ENCODE peak calls at places on chromosomes 3 and 15, in eight cellular contexts. H is tibial nerve, Q is Peyer's patch, Z is cardiac muscle cell, R is tibial artery, W is hepatocyte, D is PC-3, E is pancreas. V is an unnamed sample. For H3K9me3, the result is how much of the 10 kb centered on the place peaks cover.

GRCh38 chr3:49998326-49998725 is 58.4 kb downstream of the RBM6 start:
- DNase-seq in H (no peak), Q (no peak), Z (peak), R (no peak), W (peak), D (peak), E (no peak), V (no peak)

GRCh38 chr15:39623550-39623931 is 42.7 kb downstream of the THBS1 start:
- DNase-seq in H (no peak), Q (peak), Z (no peak), R (no peak), W (no peak), D (no peak), E (no peak), V (peak)

GRCh38 chr3:42012378-42012934 is 50.6 kb upstream of the ULK4 start:
- DNase-seq in H (no peak), Q (no peak), Z (no peak), R (no peak), W (no peak), D (no peak), E (no peak), V (peak)

GRCh38 chr3:196399485-196399945 is 32.7 kb downstream of the UBXN7 start:
- DNase-seq in H (no peak), Q (no peak), Z (peak), R (no peak), W (no peak), D (peak), E (no peak), V (no peak)

GRCh38 chr3:58404396-58404795 is 29.2 kb downstream of the PDHB start:
- DNase-seq in H (no peak), Q (no peak), Z (peak), R (no peak), W (no peak), D (peak), E (no peak), V (no peak)

GRCh38 chr3:193910886-193911738 is 224.8 kb upstream of the HES1 start:
- DNase-seq in H (no peak), Q (peak), Z (no peak), R (peak), W (peak), D (peak), E (no peak), V (no peak)

GRCh38 chr3:70471464-70472342 is 159.3 kb upstream of the MDFIC2 start:
- DNase-seq in H (no peak), Q (no peak), Z (no peak), R (no peak), W (no peak), D (no peak), E (no peak), V (no peak)

GRCh38 chr3:132199451-132199850 is 117.8 kb upstream of the ACP3 start:
- DNase-seq in H (no peak), Q (no peak), Z (no peak), R (no peak), W (no peak), D (no peak), E (no peak), V (no peak)

GRCh38 chr3:84042717-84043116 is 916.1 kb upstream of the CADM2 start:
- DNase-seq in H (no peak), Q (no peak), Z (no peak), R (no peak), W (no peak), D (no peak), E (no peak), V (no peak)

GRCh38 chr3:194300392-194300758 is 50.8 kb downstream of the CPN2 start:
- DNase-seq in H (peak), Q (peak), Z (peak), R (peak), W (peak), D (no peak), E (peak), V (no peak)

GRCh38 chr3:42161050-42161935 is 70.1 kb downstream of the TRAK1 start:
- DNase-seq in H (no peak), Q (no peak), Z (peak), R (no peak), W (no peak), D (peak), E (no peak), V (no peak)

GRCh38 chr3:127800508-127800907 is 21.8 kb downstream of the MGLL start:
- DNase-seq in H (no peak), Q (no peak), Z (peak), R (no peak), W (no peak), D (no peak), E (no peak), V (peak)

GRCh38 chr3:49869525-49870126 is at the start of gene CAMKV:
- DNase-seq in H (no peak), Q (no peak), Z (no peak), R (no peak), W (peak), D (no peak), E (no peak), V (peak)

GRCh38 chr3:102194001-102194400 is 240.8 kb upstream of the ZPLD1 start:
- DNase-seq in H (no peak), Q (no peak), Z (no peak), R (no peak), W (no peak), D (no peak), E (no peak), V (no peak)

GRCh38 chr3:139427283-139428060 is 38.0 kb upstream of the COPB2 start:
- DNase-seq in H (no peak), Q (no peak), Z (peak), R (no peak), W (peak), D (peak), E (no peak), V (peak)

GRCh38 chr15:85878866-85879265 is 84.1 kb upstream of the KLHL25 start:
- DNase-seq in H (no peak), Q (no peak), Z (no peak), R (no peak), W (no peak), D (peak), E (no peak), V (no peak)

GRCh38 chr15:96347181-96348111 is 16.9 kb downstream of the NR2F2 start:
- DNase-seq in H (no peak), Q (peak), Z (peak), R (peak), W (no peak), D (no peak), E (no peak), V (no peak)

GRCh38 chr15:100565591-100565990 is 36.4 kb downstream of the LINS1 start:
- DNase-seq in H (no peak), Q (no peak), Z (peak), R (no peak), W (no peak), D (peak), E (no peak), V (no peak)

GRCh38 chr15:55991841-55992768 is 1.3 kb downstream of the NEDD4 start:
- DNase-seq in H (no peak), Q (peak), Z (no peak), R (no peak), W (peak), D (no peak), E (no peak), V (no peak)

GRCh38 chr15:31465083-31465955 is 138.7 kb downstream of the KLF13 start:
- DNase-seq in H (no peak), Q (peak), Z (no peak), R (no peak), W (no peak), D (peak), E (no peak), V (no peak)

GRCh38 chr3:181699171-181699903 is 12.4 kb upstream of the SOX2 start:
- DNase-seq in H (no peak), Q (no peak), Z (no peak), R (no peak), W (no peak), D (no peak), E (no peak), V (no peak)

GRCh38 chr15:93052090-93052892 is 36.7 kb downstream of the RGMA start:
- DNase-seq in H (no peak), Q (no peak), Z (no peak), R (no peak), W (no peak), D (peak), E (no peak), V (no peak)

DNA sequence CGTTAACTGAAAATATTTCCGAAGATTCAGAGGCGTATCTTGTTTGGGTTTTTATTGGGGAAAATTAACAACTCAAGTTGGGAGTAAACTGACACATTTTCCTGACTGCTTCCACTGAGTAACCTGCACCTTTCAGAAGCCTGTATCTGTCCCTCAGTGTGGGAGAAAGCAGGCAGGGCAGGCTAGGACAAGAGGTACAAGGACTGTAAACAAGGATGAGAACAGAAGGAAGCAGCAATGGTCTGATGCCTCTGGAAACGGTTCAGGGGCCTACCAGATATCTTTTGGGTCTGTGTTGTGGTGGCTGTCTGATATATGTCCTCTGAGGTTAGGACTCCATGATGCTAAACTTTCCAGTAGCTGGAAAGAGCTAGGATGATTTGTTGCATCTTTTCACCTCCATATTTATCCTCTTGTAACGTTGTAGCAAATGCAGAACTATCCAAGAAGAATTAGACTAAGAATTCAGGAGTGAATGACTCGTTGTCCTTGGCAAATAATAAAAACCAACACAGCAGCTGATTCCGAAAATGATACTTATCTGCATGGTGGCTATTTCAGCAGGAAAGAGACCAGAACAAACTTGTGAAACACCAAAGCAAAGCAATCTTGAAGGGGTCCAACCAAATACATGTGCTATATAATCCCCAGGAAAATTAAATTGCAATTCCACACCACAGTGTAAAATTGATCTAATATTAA is 195.9 kb upstream of the ICE2 start:
- DNase-seq in H (no peak), Q (no peak), Z (no peak), R (no peak), W (no peak), D (no peak), E (no peak), V (no peak)
- H3K4me3 ChIP-seq in H (no peak), Q (no peak), Z (no peak), R (no peak), W (no peak), D (no peak), E (no peak), V (no peak)

GRCh38 chr15:71273731-71274447 is 158.6 kb downstream of the THSD4 start:
- DNase-seq in H (no peak), Q (no peak), Z (no peak), R (no peak), W (peak), D (no peak), E (no peak), V (no peak)
- H3K27ac ChIP-seq in H (no peak), Q (peak), Z (peak), R (no peak), W (peak), D (peak), E (no peak), V (no peak)

GRCh38 chr15:25241241-25241801 is 197.5 kb downstream of the UBE3A start:
- DNase-seq in H (peak), Q (no peak), Z (no peak), R (peak), W (no peak), D (no peak), E (peak), V (no peak)
- H3K9me3 ChIP-seq in H (under half), Q (under half), Z (under half), R (under half), W (under half), D (under half), E (under half), V (under half)

GRCh38 chr3:98612587-98612986 is 19.2 kb upstream of the CPOX start:
- DNase-seq in H (no peak), Q (no peak), Z (peak), R (peak), W (peak), D (peak), E (peak), V (no peak)
- H3K4me3 ChIP-seq in H (no peak), Q (no peak), Z (no peak), R (no peak), W (no peak), D (no peak), E (no peak), V (no peak)

DNA sequence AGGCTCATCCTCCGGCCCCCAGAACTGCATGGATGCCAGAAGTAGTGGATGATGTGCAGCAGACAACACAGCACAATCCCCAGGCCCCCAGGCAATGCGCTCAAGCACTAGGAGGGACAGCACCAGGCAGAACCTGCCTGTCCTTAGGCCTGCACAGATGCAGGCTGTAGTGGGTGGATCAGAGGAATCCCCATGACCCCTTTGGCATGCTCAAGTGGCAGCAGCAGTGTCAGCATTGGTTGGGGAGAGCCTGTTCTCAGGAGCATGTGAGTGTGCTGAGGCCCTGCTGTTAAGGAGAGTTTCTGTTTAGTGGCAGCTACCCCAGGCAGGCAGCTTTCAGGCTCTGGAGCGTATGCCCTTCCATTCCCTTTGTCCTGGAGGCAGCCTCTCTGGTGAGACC is 25.1 kb upstream of the CD200R1L start:
- DNase-seq in H (no peak), Q (no peak), Z (no peak), R (no peak), W (no peak), D (no peak), E (no peak), V (no peak)
- H3K27ac ChIP-seq in H (no peak), Q (no peak), Z (no peak), R (no peak), W (no peak), D (no peak), E (no peak), V (no peak)

DNA sequence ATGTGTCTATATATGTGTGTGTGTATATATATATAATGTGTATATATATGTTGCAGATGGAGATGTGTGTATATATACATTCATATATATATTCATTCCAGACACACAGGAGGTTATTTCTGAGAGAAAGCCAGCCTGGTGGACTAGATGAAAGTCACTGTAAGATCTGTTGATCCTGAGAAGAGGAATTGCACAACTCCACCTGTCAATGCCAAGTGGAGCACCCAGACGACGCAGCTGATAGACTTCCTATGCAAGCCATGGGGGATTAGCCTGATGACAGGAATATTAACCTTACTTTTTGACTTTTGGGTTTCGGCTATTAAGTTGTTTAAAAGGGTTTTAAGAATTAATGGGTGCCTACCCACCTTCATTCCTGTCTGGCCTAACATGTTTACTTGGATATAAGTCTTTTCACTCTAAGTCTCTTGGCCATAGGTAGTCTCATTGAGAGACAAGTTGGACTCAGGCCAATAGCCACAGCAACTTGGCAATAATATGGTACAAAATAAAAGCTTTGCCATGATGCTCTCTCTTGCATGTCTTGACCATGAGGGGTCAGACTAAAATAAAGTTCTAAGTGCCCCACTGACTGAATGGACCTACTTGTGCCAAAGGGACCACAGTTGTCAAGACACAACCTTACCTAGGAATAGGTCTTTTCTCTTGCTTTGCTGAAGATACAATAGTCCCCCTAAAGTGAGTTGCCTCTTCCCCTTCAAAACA is 35.9 kb upstream of the GOLGA6L2 start:
- DNase-seq in H (no peak), Q (no peak), Z (no peak), R (no peak), W (no peak), D (no peak), E (no peak), V (no peak)
- H3K9me3 ChIP-seq in H (under half), Q (under half), Z (under half), R (under half), W (under half), D (under half), E (under half), V (under half)

GRCh38 chr3:186772281-186772885 is 11.0 kb upstream of the EIF4A2 start:
- DNase-seq in H (no peak), Q (no peak), Z (no peak), R (no peak), W (no peak), D (no peak), E (no peak), V (no peak)

GRCh38 chr3:186775999-186776398 is 7.4 kb upstream of the EIF4A2 start:
- DNase-seq in H (no peak), Q (no peak), Z (peak), R (no peak), W (no peak), D (no peak), E (no peak), V (no peak)

GRCh38 chr3:186772886-186773417 is 10.4 kb upstream of the EIF4A2 start:
- DNase-seq in H (peak), Q (peak), Z (peak), R (peak), W (peak), D (no peak), E (peak), V (no peak)
- H3K4me3 ChIP-seq in H (peak), Q (peak), Z (no peak), R (peak), W (no peak), D (no peak), E (peak), V (peak)

GRCh38 chr3:64621726-64622400 is 65.9 kb downstream of the ADAMTS9 start:
- DNase-seq in H (no peak), Q (no peak), Z (no peak), R (no peak), W (no peak), D (no peak), E (no peak), V (no peak)
- H3K27ac ChIP-seq in H (no peak), Q (no peak), Z (no peak), R (no peak), W (no peak), D (no peak), E (no peak), V (no peak)

DNA sequence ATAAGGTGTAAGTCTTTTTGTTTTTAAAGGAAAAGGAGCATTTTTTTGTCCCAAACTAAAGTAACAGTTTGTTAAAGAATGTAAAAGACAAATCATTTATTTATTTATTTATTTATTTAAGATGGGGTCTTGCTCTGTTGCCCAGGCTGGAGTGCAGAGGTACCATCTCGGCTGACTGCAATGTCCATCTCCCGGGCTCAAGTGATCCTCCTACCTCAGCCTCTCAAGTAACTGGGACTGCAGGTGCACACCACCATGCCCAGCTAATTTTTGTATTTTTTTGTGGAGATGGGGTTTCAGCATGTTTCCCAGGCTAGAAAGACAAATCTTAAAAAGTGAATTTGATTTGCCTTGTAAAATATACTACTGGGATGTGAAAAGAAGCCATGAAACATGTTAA is 86.3 kb upstream of the PLXND1 start:
- DNase-seq in H (no peak), Q (no peak), Z (no peak), R (no peak), W (no peak), D (no peak), E (no peak), V (no peak)
- H3K9me3 ChIP-seq in H (under half), Q (under half), Z (under half), R (under half), W (under half), D (under half), E (under half), V (under half)